ENCODE peak calls at places on chromosomes 5 and 9, in seven cellular contexts. E is HCT116, U is SK-N-SH, D is H1, L is HepG2, F is GM12878, I is K562. Z is an unnamed sample.

GRCh38 chr9:88418715-88419540 is 30.7 kb downstream of the SPIN1 start:
- DNase-seq in D (no peak), I (no peak), L (no peak), F (no peak), U (no peak), E (no peak), Z (no peak)

GRCh38 chr5:134451618-134452505 is 40.2 kb upstream of the CDKN2AIPNL start:
- DNase-seq in D (no peak), F (no peak), L (no peak), U (no peak), I (no peak), E (no peak), Z (peak)

GRCh38 chr9:26375448-26375847 is 517.2 kb downstream of the CAAP1 start:
- DNase-seq in U (no peak), I (no peak), L (no peak), E (no peak), D (no peak), F (no peak), Z (no peak)

GRCh38 chr5:134171972-134172371 is 4.8 kb downstream of the SKP1 start:
- DNase-seq in U (no peak), L (no peak), D (no peak), F (no peak), I (no peak), E (no peak), Z (peak)

GRCh38 chr9:37156781-37157356 is 36.5 kb downstream of the ZCCHC7 start:
- DNase-seq in I (no peak), D (no peak), F (no peak), U (no peak), L (no peak), E (no peak), Z (no peak)

GRCh38 chr5:127564002-127564769 is 46.7 kb downstream of the PRRC1 start:
- DNase-seq in L (peak), E (peak), F (no peak), I (peak), U (peak), D (no peak), Z (peak)

GRCh38 chr5:127492854-127493738 is 24.3 kb upstream of the PRRC1 start:
- DNase-seq in F (peak), D (no peak), I (peak), U (peak), L (peak), E (peak), Z (peak)

GRCh38 chr5:113514263-113514590 is 733 bp downstream of the YTHDC2 start:
- DNase-seq in D (no peak), I (no peak), L (peak), U (no peak), E (no peak), F (no peak), Z (peak)

GRCh38 chr5:71014186-71014585 is 11.0 kb downstream of the NAIP start:
- DNase-seq in L (no peak), D (no peak), U (no peak), I (no peak), E (no peak), F (no peak), Z (no peak)

GRCh38 chr5:159878988-159879471 is 37.3 kb upstream of the ADRA1B start:
- DNase-seq in D (peak), E (no peak), U (peak), I (peak), F (no peak), L (peak), Z (peak)

GRCh38 chr5:113172231-113172826 is 195.7 kb downstream of the DCP2 start:
- DNase-seq in L (no peak), I (no peak), U (no peak), E (no peak), D (no peak), F (no peak), Z (no peak)

GRCh38 chr9:404229-404628 is 189.6 kb downstream of the DOCK8 start:
- DNase-seq in L (no peak), I (no peak), E (no peak), F (no peak), D (no peak), U (no peak), Z (peak)

GRCh38 chr5:175590471-175590881 is 67.4 kb upstream of the HRH2 start:
- DNase-seq in E (no peak), F (no peak), L (no peak), D (no peak), U (no peak), I (no peak), Z (no peak)

GRCh38 chr9:5949103-5949699 is 58.5 kb downstream of the MLANA start:
- DNase-seq in E (no peak), L (no peak), D (no peak), I (no peak), U (no peak), F (peak), Z (no peak)

GRCh38 chr5:142551242-142552067 is 134.4 kb downstream of the FGF1 start:
- DNase-seq in I (no peak), E (no peak), U (peak), D (peak), L (no peak), F (no peak), Z (no peak)

DNA sequence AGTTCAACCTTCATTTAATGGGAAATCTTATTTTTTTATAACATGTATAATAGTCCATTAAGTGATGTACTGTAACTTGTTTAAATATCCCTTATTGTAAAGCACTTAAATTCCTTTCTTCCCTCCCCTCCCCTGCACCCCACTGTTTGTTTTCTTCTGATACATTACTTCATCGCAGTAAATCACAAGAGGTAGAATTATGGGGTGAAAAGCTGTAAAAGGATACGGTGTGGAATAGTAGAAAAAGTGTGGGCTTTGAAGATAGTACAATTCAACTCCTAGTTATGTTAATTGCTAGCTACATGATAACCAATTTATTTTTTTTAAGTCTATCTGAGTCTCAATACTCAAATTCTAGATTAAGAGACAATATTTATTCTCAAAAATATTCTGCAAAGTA is 41.9 kb upstream of the MACIR start:
- DNase-seq in D (no peak), U (no peak), I (no peak), L (no peak), F (no peak), E (no peak), Z (no peak)
- TF ChIP-seq JUND in D (no peak), U (no peak), I (no peak), L (no peak), F (no peak), E (no peak), Z (no peak)

GRCh38 chr5:75469017-75469416 is 42.4 kb downstream of the CERT1 start:
- DNase-seq in E (no peak), U (no peak), F (no peak), I (no peak), D (no peak), L (no peak), Z (no peak)

GRCh38 chr5:75471193-75471592 is 40.2 kb downstream of the CERT1 start:
- DNase-seq in E (no peak), U (no peak), F (no peak), D (no peak), I (no peak), L (no peak), Z (no peak)

GRCh38 chr5:75475364-75475763 is 36.1 kb downstream of the CERT1 start:
- DNase-seq in F (no peak), L (no peak), D (no peak), E (no peak), I (no peak), U (no peak), Z (no peak)

GRCh38 chr5:75472973-75473372 is 38.5 kb downstream of the CERT1 start:
- DNase-seq in I (no peak), U (no peak), L (no peak), E (no peak), D (no peak), F (no peak), Z (no peak)

DNA sequence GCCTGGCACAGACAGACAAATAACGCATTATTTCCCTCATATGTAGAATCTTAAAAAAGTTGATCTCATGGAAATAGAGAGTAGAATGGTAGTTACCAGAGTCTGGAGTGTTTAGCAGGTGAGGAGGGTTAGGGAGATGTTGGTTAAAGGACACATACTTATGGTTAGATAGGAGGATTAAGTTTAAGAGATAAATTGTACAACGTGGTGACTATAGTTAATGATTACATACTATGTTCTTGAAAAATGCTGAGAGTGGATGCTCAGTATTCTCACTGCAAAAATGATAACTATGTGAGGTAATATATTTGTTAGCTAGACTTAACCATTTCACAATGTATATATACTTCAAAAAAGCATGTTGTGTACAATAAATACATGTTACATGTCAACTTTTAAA is 38.0 kb downstream of the CERT1 start:
- DNase-seq in E (no peak), L (no peak), F (no peak), I (no peak), U (no peak), D (no peak), Z (no peak)
- TF ChIP-seq JUND in E (no peak), L (no peak), F (no peak), I (no peak), U (no peak), D (no peak), Z (no peak)

GRCh38 chr5:3020426-3020825 is 268.9 kb upstream of the IRX2 start:
- DNase-seq in U (no peak), L (no peak), E (no peak), F (no peak), D (no peak), I (no peak), Z (no peak)
- TF ChIP-seq JUND in U (no peak), L (no peak), E (no peak), F (no peak), D (no peak), I (no peak), Z (no peak)

GRCh38 chr5:11273180-11273882 is 512.3 kb upstream of the DAP start:
- DNase-seq in U (no peak), I (no peak), F (no peak), D (no peak), E (no peak), L (no peak), Z (no peak)
- TF ChIP-seq JUND in U (no peak), I (no peak), F (no peak), D (no peak), E (no peak), L (no peak), Z (no peak)